ENCODE peak calls at places on chromosomes 13 and 19, in seven cellular contexts. V is neural crest cell, I is HCEC 1CT, S is fibroblast of pulmonary artery, M is NCI-H524, Q is heart left ventricle, O is NCI-H345. U is an unnamed sample.

GRCh38 chr13:99289674-99290337 is 17.4 kb downstream of the GPR183 start:
- DNase-seq in V (no peak), I (no peak), S (no peak), M (no peak), Q (no peak), O (no peak), U (no peak)

GRCh38 chr13:26299168-26299788 is 45.3 kb downstream of the CDK8 start:
- DNase-seq in V (no peak), I (no peak), S (no peak), M (no peak), Q (no peak), O (no peak), U (no peak)

GRCh38 chr19:1315470-1316166 is 29.9 kb downstream of the EFNA2 start:
- DNase-seq in V (no peak), I (peak), S (peak), M (no peak), Q (peak), O (peak), U (no peak)

GRCh38 chr13:97535619-97536018 is 101.7 kb downstream of the RAP2A start:
- DNase-seq in V (no peak), I (peak), S (peak), M (no peak), Q (no peak), O (no peak), U (no peak)

GRCh38 chr19:48006762-48007161 is 12.3 kb downstream of the ELSPBP1 start:
- DNase-seq in V (no peak), I (no peak), S (no peak), M (no peak), Q (no peak), O (no peak), U (no peak)

GRCh38 chr13:51457086-51457485 is 4.2 kb upstream of the INTS6 start:
- DNase-seq in V (no peak), I (no peak), S (no peak), M (no peak), Q (no peak), O (no peak), U (no peak)

GRCh38 chr19:39385629-39386411 is 5.1 kb downstream of the PAF1 start:
- DNase-seq in V (no peak), I (no peak), S (no peak), M (no peak), Q (no peak), O (no peak), U (no peak)

GRCh38 chr19:2014731-2015610 is 543 bp downstream of the BTBD2 start:
- DNase-seq in V (no peak), I (no peak), S (no peak), M (no peak), Q (no peak), O (no peak), U (no peak)

GRCh38 chr13:29948246-29948645 is 97.8 kb upstream of the UBL3 start:
- DNase-seq in V (no peak), I (peak), S (no peak), M (no peak), Q (no peak), O (no peak), U (no peak)

GRCh38 chr19:12939292-12939606 is 840 bp downstream of the CALR start:
- DNase-seq in V (no peak), I (peak), S (peak), M (no peak), Q (no peak), O (no peak), U (no peak)

GRCh38 chr19:27805848-27806247 is 1407.1 kb downstream of the UQCRFS1 start:
- DNase-seq in V (no peak), I (no peak), S (no peak), M (no peak), Q (no peak), O (no peak), U (no peak)

GRCh38 chr13:113815151-113816058 is 48.5 kb downstream of the GAS6 start:
- DNase-seq in V (no peak), I (no peak), S (no peak), M (no peak), Q (no peak), O (no peak), U (no peak)

GRCh38 chr13:51646041-51646670 is 61.9 kb downstream of the WDFY2 start:
- DNase-seq in V (no peak), I (no peak), S (no peak), M (no peak), Q (no peak), O (no peak), U (no peak)

GRCh38 chr13:108283110-108283509 is 13.6 kb downstream of the TNFSF13B start:
- DNase-seq in V (no peak), I (no peak), S (no peak), M (no peak), Q (no peak), O (no peak), U (no peak)

GRCh38 chr13:50990540-50991506 is 81.2 kb downstream of the RNASEH2B start:
- DNase-seq in V (peak), I (no peak), S (peak), M (peak), Q (no peak), O (peak), U (peak)

GRCh38 chr13:44692173-44692713 is 116.1 kb upstream of the TSC22D1 start:
- DNase-seq in V (no peak), I (peak), S (no peak), M (no peak), Q (no peak), O (no peak), U (no peak)

GRCh38 chr19:38486731-38487336 is 53.3 kb downstream of the RYR1 start:
- DNase-seq in V (no peak), I (no peak), S (no peak), M (no peak), Q (no peak), O (no peak), U (no peak)

GRCh38 chr19:46366620-46367277 is 19.9 kb downstream of the PPP5C start:
- DNase-seq in V (no peak), I (no peak), S (no peak), M (peak), Q (no peak), O (no peak), U (no peak)

GRCh38 chr13:94416454-94417080 is 62.9 kb downstream of the DCT start:
- DNase-seq in V (peak), I (peak), S (peak), M (peak), Q (no peak), O (peak), U (peak)

GRCh38 chr19:9991425-9992191 is 18.7 kb downstream of the COL5A3 start:
- DNase-seq in V (no peak), I (no peak), S (no peak), M (no peak), Q (no peak), O (no peak), U (no peak)

GRCh38 chr13:107422421-107422820 is 792.9 kb downstream of the LIG4 start:
- DNase-seq in V (no peak), I (no peak), S (no peak), M (no peak), Q (no peak), O (no peak), U (no peak)

GRCh38 chr19:19548915-19549537 is 11.0 kb downstream of the CILP2 start:
- DNase-seq in V (no peak), I (no peak), S (peak), M (no peak), Q (no peak), O (no peak), U (no peak)

GRCh38 chr19:45103200-45103624 is 10.2 kb downstream of the PPP1R37 start:
- DNase-seq in V (no peak), I (no peak), S (peak), M (no peak), Q (no peak), O (peak), U (no peak)

GRCh38 chr19:29662278-29662603 is 3.0 kb upstream of the PLEKHF1 start:
- DNase-seq in V (no peak), I (peak), S (no peak), M (no peak), Q (no peak), O (no peak), U (no peak)